ENCODE peak calls at places on chromosomes 12 and 14, in five cellular contexts. One of them, this sample, is unnamed. For H3K9me3, the result is how much of the 10 kb centered on the place peaks cover.

GRCh38 chr14:78405071-78405856 is 235.1 kb downstream of the NRXN3 start:
- DNase-seq in esophagus muscularis mucosa: peak
- DNase-seq in spleen: no peak
- DNase-seq in H9: no peak
- DNase-seq in heart right ventricle: no peak
- DNase-seq in this sample: no peak

GRCh38 chr12:2284857-2285256 is 232.1 kb downstream of the CACNA1C start:
- DNase-seq in heart right ventricle: peak
- DNase-seq in H9: peak
- DNase-seq in esophagus muscularis mucosa: no peak
- DNase-seq in spleen: peak
- DNase-seq in this sample: peak

GRCh38 chr14:96149131-96149530 is 55.5 kb upstream of the BDKRB2 start:
- DNase-seq in spleen: no peak
- DNase-seq in esophagus muscularis mucosa: no peak
- DNase-seq in heart right ventricle: no peak
- DNase-seq in H9: no peak
- DNase-seq in this sample: no peak

GRCh38 chr12:114481200-114481535 is 75.2 kb upstream of the TBX5 start:
- DNase-seq in spleen: no peak
- DNase-seq in esophagus muscularis mucosa: no peak
- DNase-seq in heart right ventricle: no peak
- DNase-seq in H9: peak
- DNase-seq in this sample: no peak

GRCh38 chr12:68981536-68981935 is 48.6 kb upstream of the CPM start:
- DNase-seq in H9: no peak
- DNase-seq in esophagus muscularis mucosa: no peak
- DNase-seq in heart right ventricle: no peak
- DNase-seq in spleen: no peak
- DNase-seq in this sample: no peak

GRCh38 chr12:75943730-75944096 is 87.9 kb downstream of the PHLDA1 start:
- DNase-seq in H9: no peak
- DNase-seq in heart right ventricle: no peak
- DNase-seq in spleen: no peak
- DNase-seq in esophagus muscularis mucosa: no peak
- DNase-seq in this sample: no peak

GRCh38 chr12:23376238-23376637 is 573.2 kb downstream of the SOX5 start:
- DNase-seq in heart right ventricle: no peak
- DNase-seq in spleen: no peak
- DNase-seq in esophagus muscularis mucosa: no peak
- DNase-seq in H9: peak
- DNase-seq in this sample: no peak

GRCh38 chr12:62724947-62725447 is 210.0 kb downstream of the PPM1H start:
- DNase-seq in esophagus muscularis mucosa: no peak
- DNase-seq in heart right ventricle: no peak
- DNase-seq in H9: peak
- DNase-seq in spleen: no peak
- DNase-seq in this sample: no peak

GRCh38 chr12:11545438-11546330 is 103.8 kb upstream of the ETV6 start:
- DNase-seq in esophagus muscularis mucosa: no peak
- DNase-seq in heart right ventricle: no peak
- DNase-seq in spleen: no peak
- DNase-seq in H9: no peak
- DNase-seq in this sample: no peak

GRCh38 chr12:122333142-122334087 is 67.1 kb upstream of the VPS33A start:
- DNase-seq in spleen: no peak
- DNase-seq in heart right ventricle: no peak
- DNase-seq in esophagus muscularis mucosa: no peak
- DNase-seq in H9: no peak
- DNase-seq in this sample: no peak

GRCh38 chr12:31645944-31646343 is 13.5 kb upstream of the ETFBKMT start:
- DNase-seq in esophagus muscularis mucosa: no peak
- DNase-seq in spleen: no peak
- DNase-seq in H9: no peak
- DNase-seq in heart right ventricle: no peak
- DNase-seq in this sample: no peak

GRCh38 chr14:77043177-77043983 is 14.9 kb upstream of the IRF2BPL start:
- DNase-seq in esophagus muscularis mucosa: no peak
- DNase-seq in H9: no peak
- DNase-seq in spleen: peak
- DNase-seq in heart right ventricle: peak
- DNase-seq in this sample: no peak

GRCh38 chr12:55972906-55973597 is 826 bp upstream of the RAB5B start:
- DNase-seq in esophagus muscularis mucosa: no peak
- DNase-seq in spleen: no peak
- DNase-seq in heart right ventricle: no peak
- DNase-seq in H9: no peak
- DNase-seq in this sample: no peak

GRCh38 chr12:88393017-88393767 is 187.1 kb downstream of the KITLG start:
- DNase-seq in esophagus muscularis mucosa: no peak
- DNase-seq in H9: peak
- DNase-seq in heart right ventricle: no peak
- DNase-seq in spleen: no peak
- DNase-seq in this sample: no peak

GRCh38 chr14:73591690-73592448 is at the start of gene ACOT4:
- DNase-seq in spleen: peak
- DNase-seq in H9: peak
- DNase-seq in heart right ventricle: no peak
- DNase-seq in esophagus muscularis mucosa: no peak
- DNase-seq in this sample: peak

GRCh38 chr12:34402228-34402898 is 380.1 kb downstream of the ALG10 start:
- DNase-seq in esophagus muscularis mucosa: peak
- DNase-seq in spleen: peak
- DNase-seq in H9: peak
- DNase-seq in heart right ventricle: peak
- DNase-seq in this sample: peak
- H3K9me3 ChIP-seq in esophagus muscularis mucosa: half or more
- H3K9me3 ChIP-seq in spleen: half or more
- H3K9me3 ChIP-seq in H9: half or more
- H3K9me3 ChIP-seq in heart right ventricle: under half
- H3K9me3 ChIP-seq in this sample: half or more

GRCh38 chr12:103566398-103566797 is 20.7 kb upstream of the STAB2 start:
- DNase-seq in H9: no peak
- DNase-seq in esophagus muscularis mucosa: no peak
- DNase-seq in heart right ventricle: no peak
- DNase-seq in spleen: no peak
- DNase-seq in this sample: no peak
- H3K9me3 ChIP-seq in H9: under half
- H3K9me3 ChIP-seq in esophagus muscularis mucosa: under half
- H3K9me3 ChIP-seq in heart right ventricle: under half
- H3K9me3 ChIP-seq in spleen: under half
- H3K9me3 ChIP-seq in this sample: under half

DNA sequence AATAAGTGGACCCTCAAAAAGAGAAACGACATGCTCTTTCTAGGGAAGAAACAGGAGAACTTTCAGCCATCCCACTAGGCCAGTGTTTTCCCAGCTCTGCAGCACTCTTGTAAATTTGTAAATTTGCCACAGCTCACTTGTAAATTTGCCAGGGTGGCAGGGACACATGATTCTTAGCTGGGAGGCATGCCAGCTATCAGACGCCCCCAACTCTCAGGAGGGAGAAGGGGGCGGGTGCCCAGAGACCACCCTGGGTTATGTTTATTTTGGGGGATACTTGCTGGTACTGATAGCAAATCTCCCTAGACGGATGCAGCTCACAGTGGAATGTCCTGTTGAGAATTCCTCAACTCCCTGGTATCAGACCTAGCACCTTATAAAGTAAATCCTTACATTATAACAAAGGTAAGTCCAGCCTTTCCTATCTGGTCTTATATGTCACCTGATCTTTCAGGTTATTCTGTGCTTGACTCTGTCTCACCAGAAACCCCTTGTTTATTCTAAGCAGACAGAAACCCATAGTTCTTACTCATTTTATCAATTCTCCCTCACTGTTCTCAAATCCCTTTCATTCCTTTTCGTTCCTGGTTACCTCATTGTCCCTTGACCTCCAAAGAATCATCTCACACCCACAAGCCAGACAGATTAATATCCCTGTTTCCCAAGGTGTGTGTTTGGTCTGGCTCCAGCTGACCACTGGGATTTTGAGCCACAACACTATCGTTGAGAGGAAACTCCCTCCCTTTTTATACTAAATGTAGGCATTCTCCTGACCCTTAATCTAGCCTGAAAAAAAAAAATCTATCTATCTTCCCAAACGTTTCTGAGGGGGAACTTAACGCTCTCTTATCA is 69.3 kb upstream of the HMGA2 start:
- DNase-seq in H9: no peak
- DNase-seq in esophagus muscularis mucosa: no peak
- DNase-seq in spleen: no peak
- DNase-seq in heart right ventricle: no peak
- DNase-seq in this sample: no peak
- H3K9me3 ChIP-seq in H9: under half
- H3K9me3 ChIP-seq in esophagus muscularis mucosa: under half
- H3K9me3 ChIP-seq in spleen: under half
- H3K9me3 ChIP-seq in heart right ventricle: under half
- H3K9me3 ChIP-seq in this sample: under half

DNA sequence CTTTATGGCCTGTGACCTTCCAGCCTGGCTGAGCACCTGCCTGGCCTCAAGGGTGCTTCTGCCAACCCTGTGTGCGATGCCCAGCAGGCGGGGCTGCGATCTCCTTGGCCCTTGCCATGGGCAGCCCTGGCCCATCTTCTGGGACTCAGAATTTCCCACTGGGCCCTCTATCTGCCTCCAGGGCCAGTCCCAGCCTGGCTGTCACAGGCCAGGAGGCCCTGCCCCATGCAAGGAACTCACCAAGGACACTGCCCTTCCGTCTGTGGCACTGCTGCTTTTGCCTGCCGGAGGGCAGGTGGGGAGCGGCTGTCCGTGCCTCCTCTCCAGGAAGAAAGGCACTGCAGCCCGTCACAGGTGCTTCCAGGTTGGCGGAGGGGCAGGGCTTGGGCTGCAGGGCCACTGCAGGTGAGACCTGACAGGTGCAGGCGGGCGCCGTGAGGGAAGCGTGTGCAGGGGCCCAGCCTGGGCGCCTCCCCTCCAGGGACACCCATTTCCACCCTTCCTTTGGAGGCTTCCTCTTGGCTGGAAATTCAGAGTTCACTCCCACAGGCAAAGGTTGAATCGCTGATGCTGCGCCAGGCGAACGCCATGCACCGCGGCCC is 177.8 kb downstream of the KIF26A start:
- DNase-seq in spleen: peak
- DNase-seq in heart right ventricle: no peak
- DNase-seq in esophagus muscularis mucosa: no peak
- DNase-seq in H9: no peak
- DNase-seq in this sample: no peak
- H3K9me3 ChIP-seq in spleen: under half
- H3K9me3 ChIP-seq in heart right ventricle: under half
- H3K9me3 ChIP-seq in esophagus muscularis mucosa: under half
- H3K9me3 ChIP-seq in H9: under half
- H3K9me3 ChIP-seq in this sample: under half

DNA sequence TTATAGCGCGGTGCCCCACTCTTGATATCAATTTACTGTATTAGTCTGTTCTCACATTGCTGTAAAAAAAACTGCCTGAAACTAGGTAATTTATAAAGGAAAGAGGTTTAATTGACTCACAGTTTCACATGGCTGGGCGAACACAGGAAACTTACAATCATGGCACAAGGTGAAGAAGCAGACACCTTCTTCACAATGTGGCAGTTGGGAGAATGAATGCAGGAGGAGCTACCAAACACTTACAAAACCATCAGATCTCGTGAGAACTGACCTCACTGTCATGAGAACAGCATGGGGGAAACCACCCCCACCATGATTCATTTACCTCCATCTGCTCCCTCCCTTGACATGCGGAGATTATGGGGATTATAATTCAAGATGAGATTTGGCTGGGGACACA is 42.3 kb downstream of the FBXO34 start:
- DNase-seq in spleen: no peak
- DNase-seq in H9: no peak
- DNase-seq in heart right ventricle: no peak
- DNase-seq in esophagus muscularis mucosa: no peak
- DNase-seq in this sample: no peak
- H3K9me3 ChIP-seq in spleen: under half
- H3K9me3 ChIP-seq in H9: under half
- H3K9me3 ChIP-seq in heart right ventricle: under half
- H3K9me3 ChIP-seq in esophagus muscularis mucosa: under half
- H3K9me3 ChIP-seq in this sample: under half